ENCODE peak calls at places on chromosomes 12 and 14, in eight cellular contexts. T is lung microvascular endothelial cell, I is Daoy, M is HCEC 1CT, S is NCI-H226, R is amygdala, W is GDM1, D is ACHN. P is an unnamed sample.

GRCh38 chr12:53696285-53696654 is 20.4 kb upstream of the ATP5MC2 start:
- DNase-seq in T (peak; percentile 94), I (peak; percentile 87), M (peak; percentile 76), S (peak; percentile 97), R (peak; percentile 77), W (no peak), D (peak; percentile 98), P (no peak)

GRCh38 chr14:64190974-64191502 is 103.1 kb downstream of the ESR2 start:
- DNase-seq in T (no peak), I (no peak), M (no peak), S (peak; percentile 23), R (no peak), W (no peak), D (no peak), P (no peak)

GRCh38 chr14:74552623-74553022 is 59.1 kb downstream of the ISCA2 start:
- DNase-seq in T (peak; percentile 82), I (no peak), M (peak; percentile 24), S (no peak), R (no peak), W (no peak), D (no peak), P (no peak)

GRCh38 chr14:59768855-59769254 is 101.7 kb downstream of the RTN1 start:
- DNase-seq in T (no peak), I (no peak), M (peak; percentile 24), S (peak; percentile 61), R (no peak), W (no peak), D (no peak), P (no peak)

GRCh38 chr14:91377700-91378652 is 39.6 kb downstream of the CCDC88C start:
- DNase-seq in T (peak; percentile 36), I (peak; percentile 55), M (no peak), S (no peak), R (no peak), W (no peak), D (no peak), P (no peak)

GRCh38 chr12:12784911-12785814 is at the start of gene APOLD1:
- DNase-seq in T (peak; percentile 99), I (no peak), M (no peak), S (no peak), R (no peak), W (no peak), D (no peak), P (no peak)

GRCh38 chr14:84825481-84825880 is 704.5 kb upstream of the FLRT2 start:
- DNase-seq in T (no peak), I (no peak), M (peak; percentile 74), S (peak; percentile 71), R (no peak), W (no peak), D (peak; percentile 27), P (no peak)

GRCh38 chr12:131749618-131750315 is 38.9 kb downstream of the SFSWAP start:
- DNase-seq in T (no peak), I (no peak), M (no peak), S (no peak), R (no peak), W (no peak), D (no peak), P (no peak)

GRCh38 chr12:109288571-109288970 is 20.5 kb downstream of the FOXN4 start:
- DNase-seq in T (peak; percentile 11), I (peak; percentile 13), M (no peak), S (no peak), R (no peak), W (no peak), D (no peak), P (no peak)

GRCh38 chr12:1544991-1545700 is 49.2 kb downstream of the FBXL14 start:
- DNase-seq in T (peak; percentile 66), I (no peak), M (peak; percentile 37), S (no peak), R (no peak), W (no peak), D (no peak), P (no peak)

GRCh38 chr14:103118019-103118662 is 5.1 kb upstream of the TNFAIP2 start:
- DNase-seq in T (peak; percentile 66), I (no peak), M (no peak), S (no peak), R (peak; percentile 31), W (peak; percentile 62), D (no peak), P (no peak)

GRCh38 chr12:122079038-122079531 is 529 bp downstream of the MLXIP start:
- DNase-seq in T (peak; percentile 38), I (peak; percentile 50), M (no peak), S (no peak), R (no peak), W (no peak), D (peak; percentile 40), P (no peak)

P was measured in activated effector memory CD4-positive, alpha-beta T cell treated with Interleukin-2 at 50 U/mL for 16 hours.